ENCODE peak calls at places on chromosomes 7 and 10, in six cellular contexts. Z, A, C, G, U and K are unnamed samples.

GRCh38 chr10:93813507-93814465 is 56.0 kb downstream of the LGI1 start:
- DNase-seq in Z (peak; percentile 20), A (peak; percentile 41), C (peak; percentile 54), G (peak; percentile 45), U (peak; percentile 22), K (no peak)

GRCh38 chr10:132805599-132805998 is 19.7 kb upstream of the NKX6-2 start:
- DNase-seq in Z (no peak), A (no peak), C (no peak), G (no peak), U (no peak), K (no peak)

GRCh38 chr10:48444861-48445841 is 138.7 kb downstream of the MAPK8 start:
- DNase-seq in Z (no peak), A (peak; percentile 86), C (no peak), G (peak; percentile 12), U (no peak), K (no peak)

GRCh38 chr10:29482591-29483421 is 152.0 kb downstream of the SVIL start:
- DNase-seq in Z (peak; percentile 91), A (no peak), C (peak; percentile 37), G (no peak), U (no peak), K (no peak)

GRCh38 chr7:108497082-108497725 is 28.7 kb downstream of the PNPLA8 start:
- DNase-seq in Z (peak; percentile 60), A (peak; percentile 49), C (peak; percentile 55), G (peak; percentile 55), U (peak; percentile 44), K (peak; percentile 1)

GRCh38 chr10:2953495-2953894 is 113.9 kb upstream of the PFKP start:
- DNase-seq in Z (no peak), A (no peak), C (no peak), G (no peak), U (no peak), K (no peak)

GRCh38 chr7:131106681-131107342 is 220.9 kb upstream of the MKLN1 start:
- DNase-seq in Z (peak; percentile 18), A (peak; percentile 65), C (peak; percentile 30), G (peak; percentile 42), U (no peak), K (no peak)

GRCh38 chr7:22640269-22640668 is 86.7 kb upstream of the IL6 start:
- DNase-seq in Z (no peak), A (no peak), C (no peak), G (no peak), U (no peak), K (no peak)

GRCh38 chr10:15155978-15156377 is 12.5 kb downstream of the NMT2 start:
- DNase-seq in Z (no peak), A (no peak), C (no peak), G (no peak), U (no peak), K (no peak)

GRCh38 chr7:28808786-28809533 is 149.2 kb downstream of the TRIL start:
- DNase-seq in Z (no peak), A (no peak), C (no peak), G (no peak), U (no peak), K (no peak)

GRCh38 chr10:60661627-60662026 is 116.7 kb upstream of the CDK1 start:
- DNase-seq in Z (peak; percentile 83), A (peak; percentile 62), C (no peak), G (no peak), U (peak; percentile 69), K (no peak)

GRCh38 chr10:98265403-98266378 is 2.3 kb downstream of the LOXL4 start:
- DNase-seq in Z (no peak), A (no peak), C (no peak), G (no peak), U (no peak), K (no peak)

GRCh38 chr10:69645751-69646687 is 16.0 kb downstream of the FAM241B start:
- DNase-seq in Z (no peak), A (no peak), C (peak; percentile 67), G (no peak), U (no peak), K (no peak)

GRCh38 chr7:154480817-154481216 is 428.6 kb downstream of the DPP6 start:
- DNase-seq in Z (no peak), A (no peak), C (no peak), G (no peak), U (no peak), K (no peak)

GRCh38 chr7:154484943-154485342 is 432.7 kb downstream of the DPP6 start:
- DNase-seq in Z (no peak), A (no peak), C (no peak), G (no peak), U (no peak), K (no peak)

GRCh38 chr7:154482863-154483262 is 430.7 kb downstream of the DPP6 start:
- DNase-seq in Z (no peak), A (no peak), C (no peak), G (no peak), U (no peak), K (no peak)

GRCh38 chr7:154489897-154490296 is 437.7 kb downstream of the DPP6 start:
- DNase-seq in Z (no peak), A (no peak), C (no peak), G (no peak), U (no peak), K (no peak)

DNA sequence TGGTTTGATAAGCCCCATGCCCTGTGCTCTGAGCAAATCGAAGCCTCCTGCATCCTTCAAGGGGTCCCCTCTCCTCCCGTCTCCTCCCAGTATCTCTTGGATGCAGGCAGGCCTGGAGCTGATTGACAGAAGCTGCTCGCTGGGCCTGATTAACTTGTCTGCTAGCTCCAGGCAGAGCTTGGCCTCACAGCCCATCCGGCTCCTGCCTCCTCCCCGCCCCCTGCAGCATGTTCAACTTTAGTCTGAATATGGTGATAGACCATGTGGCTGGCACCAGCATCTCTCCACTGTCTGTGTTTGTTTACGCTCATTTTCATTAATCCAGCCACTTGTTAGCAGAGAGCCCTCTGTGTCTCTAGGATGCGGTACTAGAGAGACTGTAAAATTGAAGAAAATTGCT is 432.2 kb downstream of the DPP6 start:
- DNase-seq in Z (no peak), A (no peak), C (no peak), G (no peak), U (no peak), K (no peak)
- TF ChIP-seq CTCF in Z (no peak), A (no peak), C (no peak), G (no peak), U (no peak), K (no peak)

GRCh38 chr7:157819517-157819807 is 482.7 kb downstream of the DNAJB6 start:
- DNase-seq in Z (no peak), A (no peak), C (no peak), G (no peak), U (no peak), K (no peak)
- TF ChIP-seq CTCF in Z (no peak), A (no peak), C (no peak), G (no peak), U (no peak), K (no peak)

GRCh38 chr7:133853706-133854276 is 273.3 kb upstream of the LRGUK start:
- DNase-seq in Z (peak; percentile 72), A (peak; percentile 82), C (peak; percentile 20), G (peak; percentile 60), U (peak; percentile 99), K (peak; percentile 89)

GRCh38 chr7:133858311-133858710 is 268.8 kb upstream of the LRGUK start:
- DNase-seq in Z (no peak), A (no peak), C (no peak), G (no peak), U (peak; percentile 73), K (no peak)

GRCh38 chr7:133857376-133858119 is 269.6 kb upstream of the LRGUK start:
- DNase-seq in Z (no peak), A (no peak), C (no peak), G (peak; percentile 12), U (no peak), K (no peak)

GRCh38 chr7:133851416-133851815 is 275.7 kb upstream of the LRGUK start:
- DNase-seq in Z (no peak), A (peak; percentile 9), C (no peak), G (no peak), U (peak; percentile 24), K (no peak)

DNA sequence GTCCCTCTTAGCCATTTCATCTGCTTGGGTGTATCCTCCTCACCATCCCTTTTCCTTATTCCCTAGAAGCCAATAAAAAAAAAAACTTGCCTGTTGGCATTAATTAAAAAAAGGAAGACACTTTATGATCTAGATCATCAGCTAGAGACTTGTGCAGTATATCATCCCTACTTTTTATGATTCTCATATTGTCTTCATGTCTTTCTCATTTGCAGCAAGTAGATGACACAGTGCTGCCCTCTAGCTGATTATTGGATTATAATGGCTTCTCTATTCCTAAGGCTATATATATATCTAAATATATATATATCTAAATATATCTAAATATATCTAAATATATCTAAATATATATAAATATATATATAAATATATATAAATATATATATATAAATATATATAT is 272.4 kb upstream of the LRGUK start:
- DNase-seq in Z (peak; percentile 48), A (no peak), C (no peak), G (no peak), U (peak; percentile 48), K (no peak)
- TF ChIP-seq CTCF in Z (peak; percentile 31), A (peak; percentile 75), C (peak; percentile 33), G (peak; percentile 51), U (peak; percentile 67), K (peak; percentile 43)

GRCh38 chr7:142556745-142557144 is 192.5 kb upstream of the PRSS1 start:
- DNase-seq in Z (peak; percentile 94), A (peak; percentile 90), C (no peak), G (no peak), U (peak; percentile 97), K (peak; percentile 94)
- TF ChIP-seq CTCF in Z (peak; percentile 63), A (no peak), C (no peak), G (no peak), U (peak; percentile 53), K (peak; percentile 37)

GRCh38 chr7:1555813-1556540 is at the start of gene TMEM184A:
- DNase-seq in Z (no peak), A (peak; percentile 100), C (no peak), G (peak; percentile 37), U (peak; percentile 49), K (peak; percentile 41)
- TF ChIP-seq CTCF in Z (peak; percentile 63), A (peak; percentile 80), C (peak; percentile 34), G (peak; percentile 49), U (peak; percentile 75), K (peak; percentile 82)

DNA sequence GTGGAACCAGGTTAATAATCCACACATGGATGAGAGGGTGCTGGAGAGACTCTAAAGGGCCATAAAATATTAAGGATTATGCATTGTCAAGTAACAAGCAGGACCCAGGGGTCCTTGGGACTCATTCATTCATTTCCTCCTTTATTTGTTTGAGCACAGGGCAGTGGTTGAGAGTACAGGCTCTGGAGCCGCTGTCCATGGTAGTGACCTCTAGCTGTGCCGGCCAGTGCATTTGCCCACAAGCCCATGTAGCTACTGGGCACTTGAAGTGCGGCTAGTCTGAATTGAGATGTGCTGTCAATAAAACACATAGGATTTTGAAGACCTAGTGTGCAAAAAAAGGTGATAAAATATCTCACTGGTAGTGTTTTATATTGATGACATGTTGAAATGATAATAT is 137.6 kb downstream of the C10orf105 start:
- DNase-seq in Z (peak; percentile 51), A (peak; percentile 45), C (peak; percentile 77), G (no peak), U (no peak), K (peak; percentile 9)
- TF ChIP-seq CTCF in Z (no peak), A (no peak), C (no peak), G (no peak), U (no peak), K (no peak)

DNA sequence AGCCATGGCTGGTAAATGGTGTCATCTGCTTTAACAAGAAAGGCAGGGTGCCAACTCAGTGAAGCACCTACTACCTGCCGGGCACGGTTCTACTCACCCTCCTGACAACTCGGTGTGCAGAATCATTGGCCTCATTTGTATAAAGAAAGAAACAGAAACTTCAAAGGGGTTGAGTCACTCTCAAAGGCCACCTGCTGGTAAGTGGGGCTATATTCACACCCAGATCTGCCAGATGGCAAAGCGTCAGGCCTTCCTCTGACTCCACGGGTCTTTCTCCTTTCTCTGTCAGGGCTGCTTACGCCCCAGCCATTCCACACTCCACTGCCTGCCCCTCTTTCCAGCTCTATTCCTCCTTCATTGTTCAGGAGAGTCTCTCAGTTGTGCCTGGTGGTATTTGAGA is 309.2 kb downstream of the GFRA1 start:
- DNase-seq in Z (peak; percentile 34), A (no peak), C (no peak), G (no peak), U (peak; percentile 36), K (no peak)
- TF ChIP-seq CTCF in Z (peak; percentile 60), A (no peak), C (peak; percentile 18), G (no peak), U (peak; percentile 53), K (peak; percentile 60)